ENCODE peak calls at places on chromosome 19, in nine cellular contexts. F, M, B, Y, H, A, I, S and G are unnamed samples.

GRCh38 chr19:43430976-43431375 is 16.3 kb downstream of the TEX101 start:
- DNase-seq in F (no peak), M (no peak), B (no peak), Y (no peak), H (no peak), A (no peak), I (no peak), S (no peak), G (no peak)

GRCh38 chr19:27972291-27973040 is 1240.5 kb downstream of the UQCRFS1 start:
- DNase-seq in F (no peak), M (peak), B (no peak), Y (no peak), H (peak), A (no peak), I (no peak), S (no peak), G (peak)

GRCh38 chr19:21256722-21257121 is 72.5 kb downstream of the ZNF708 start:
- DNase-seq in F (peak), M (no peak), B (no peak), Y (no peak), H (peak), A (no peak), I (no peak), S (no peak), G (peak)

GRCh38 chr19:11322269-11323024 is 17.0 kb downstream of the RAB3D start:
- DNase-seq in F (peak), M (no peak), B (no peak), Y (no peak), H (no peak), A (no peak), I (no peak), S (no peak), G (no peak)

GRCh38 chr19:41298327-41298964 is 11.5 kb upstream of the CCDC97 start:
- DNase-seq in F (peak), M (peak), B (peak), Y (no peak), H (peak), A (peak), I (peak), S (no peak), G (peak)

GRCh38 chr19:33397536-33398360 is 24.2 kb downstream of the CEBPG start:
- DNase-seq in F (no peak), M (no peak), B (no peak), Y (no peak), H (no peak), A (no peak), I (no peak), S (no peak), G (peak)

GRCh38 chr19:4414144-4414799 is 11.8 kb downstream of the CHAF1A start:
- DNase-seq in F (peak), M (no peak), B (no peak), Y (no peak), H (peak), A (no peak), I (no peak), S (no peak), G (no peak)

GRCh38 chr19:2171349-2172145 is 7.8 kb downstream of the DOT1L start:
- DNase-seq in F (peak), M (no peak), B (peak), Y (no peak), H (peak), A (no peak), I (peak), S (peak), G (no peak)

GRCh38 chr19:12272386-12272785 is 22.3 kb downstream of the ZNF44 start:
- DNase-seq in F (no peak), M (no peak), B (no peak), Y (no peak), H (no peak), A (no peak), I (no peak), S (no peak), G (no peak)

GRCh38 chr19:31432411-31432810 is 83.2 kb upstream of the TSHZ3 start:
- DNase-seq in F (no peak), M (no peak), B (no peak), Y (no peak), H (no peak), A (no peak), I (no peak), S (no peak), G (no peak)

GRCh38 chr19:54707932-54708331 is 16.3 kb upstream of the KIR3DL3 start:
- DNase-seq in F (no peak), M (no peak), B (no peak), Y (no peak), H (no peak), A (no peak), I (no peak), S (no peak), G (no peak)

GRCh38 chr19:51439021-51439465 is 19.2 kb downstream of the SIGLEC8 start:
- DNase-seq in F (no peak), M (no peak), B (no peak), Y (no peak), H (peak), A (no peak), I (no peak), S (peak), G (no peak)

GRCh38 chr19:55651236-55651635 is 3.2 kb downstream of the CCDC106 start:
- DNase-seq in F (no peak), M (no peak), B (no peak), Y (no peak), H (no peak), A (no peak), I (no peak), S (no peak), G (no peak)

GRCh38 chr19:11195169-11195568 is 2.2 kb downstream of the KANK2 start:
- DNase-seq in F (peak), M (peak), B (peak), Y (no peak), H (peak), A (no peak), I (no peak), S (no peak), G (no peak)

GRCh38 chr19:36059180-36059910 is 4.6 kb downstream of the WDR62 start:
- DNase-seq in F (no peak), M (no peak), B (no peak), Y (no peak), H (no peak), A (no peak), I (no peak), S (no peak), G (no peak)

GRCh38 chr19:5618591-5618990 is 4.0 kb downstream of the SAFB2 start:
- DNase-seq in F (no peak), M (no peak), B (no peak), Y (no peak), H (no peak), A (no peak), I (no peak), S (no peak), G (no peak)

GRCh38 chr19:36140289-36141038 is 598 bp downstream of the CAPNS1 start:
- DNase-seq in F (peak), M (peak), B (peak), Y (peak), H (peak), A (no peak), I (peak), S (no peak), G (peak)

GRCh38 chr19:30167206-30167903 is 204.8 kb upstream of the ZNF536 start:
- DNase-seq in F (no peak), M (no peak), B (no peak), Y (no peak), H (no peak), A (no peak), I (no peak), S (no peak), G (no peak)

GRCh38 chr19:47319923-47320871 is 10.5 kb downstream of the C5AR1 start:
- DNase-seq in F (no peak), M (no peak), B (no peak), Y (no peak), H (no peak), A (no peak), I (no peak), S (no peak), G (no peak)

GRCh38 chr19:45670670-45671453 is 2.8 kb downstream of the GIPR start:
- DNase-seq in F (peak), M (peak), B (peak), Y (peak), H (peak), A (peak), I (peak), S (no peak), G (peak)

GRCh38 chr19:17107546-17108452 is 32.2 kb downstream of the MYO9B start:
- DNase-seq in F (peak), M (peak), B (peak), Y (no peak), H (peak), A (peak), I (no peak), S (no peak), G (peak)